ENCODE peak calls at places on chromosomes 1 and 21, in five cellular contexts. N, X, S, I and G are unnamed samples. For H3K9me3, the result is how much of the 10 kb centered on the place peaks cover.

GRCh38 chr1:43388613-43389012 is 987 bp downstream of the MED8 start:
- DNase-seq in N (no peak), X (no peak), S (no peak), I (no peak), G (no peak)

GRCh38 chr1:57423135-57424131 is at the start of gene DAB1:
- DNase-seq in N (peak), X (no peak), S (no peak), I (no peak), G (no peak)

GRCh38 chr1:86487131-86487804 is 18.5 kb downstream of the CLCA1 start:
- DNase-seq in N (peak), X (no peak), S (peak), I (peak), G (no peak)

GRCh38 chr1:232628335-232629214 is 1.4 kb downstream of the SIPA1L2 start:
- DNase-seq in N (no peak), X (peak), S (no peak), I (no peak), G (no peak)

GRCh38 chr1:154809436-154810413 is 60.4 kb downstream of the KCNN3 start:
- DNase-seq in N (no peak), X (no peak), S (no peak), I (no peak), G (no peak)

GRCh38 chr1:180926164-180926981 is 13.7 kb downstream of the KIAA1614 start:
- DNase-seq in N (peak), X (peak), S (peak), I (no peak), G (no peak)

GRCh38 chr1:24903955-24904730 is 25.9 kb downstream of the RUNX3 start:
- DNase-seq in N (no peak), X (no peak), S (no peak), I (no peak), G (no peak)

GRCh38 chr1:110267260-110267659 is 57.1 kb downstream of the KCNC4 start:
- DNase-seq in N (no peak), X (no peak), S (no peak), I (no peak), G (no peak)

GRCh38 chr1:30912203-30912602 is 3.6 kb upstream of the SDC3 start:
- DNase-seq in N (peak), X (no peak), S (no peak), I (no peak), G (no peak)

GRCh38 chr1:86499987-86500593 is 31.4 kb downstream of the CLCA1 start:
- DNase-seq in N (no peak), X (peak), S (no peak), I (no peak), G (no peak)

GRCh38 chr21:25334046-25334730 is 273.1 kb downstream of the MRPL39 start:
- DNase-seq in N (no peak), X (no peak), S (no peak), I (no peak), G (no peak)

GRCh38 chr1:154325583-154326545 is 539 bp downstream of the ATP8B2 start:
- DNase-seq in N (peak), X (peak), S (peak), I (peak), G (peak)

GRCh38 chr1:26705788-26706237 is 10.0 kb downstream of the ARID1A start:
- DNase-seq in N (no peak), X (peak), S (no peak), I (no peak), G (no peak)

GRCh38 chr21:33019885-33020557 is 5.7 kb upstream of the OLIG2 start:
- DNase-seq in N (no peak), X (no peak), S (no peak), I (no peak), G (no peak)

GRCh38 chr1:102550729-102551384 is 554.1 kb upstream of the OLFM3 start:
- DNase-seq in N (no peak), X (peak), S (no peak), I (no peak), G (no peak)

GRCh38 chr1:37633950-37634553 is 640 bp downstream of the RSPO1 start:
- DNase-seq in N (no peak), X (no peak), S (no peak), I (no peak), G (no peak)
- H3K4me3 ChIP-seq in N (peak), X (no peak), S (peak), I (peak), G (peak)

GRCh38 chr1:12447301-12447700 is 170.7 kb downstream of the DHRS3 start:
- DNase-seq in N (no peak), X (no peak), S (no peak), I (no peak), G (no peak)
- H3K27ac ChIP-seq in N (peak), X (no peak), S (no peak), I (peak), G (peak)

GRCh38 chr1:17156108-17156507 is 36.9 kb upstream of the PADI2 start:
- DNase-seq in N (no peak), X (no peak), S (no peak), I (no peak), G (no peak)
- H3K9me3 ChIP-seq in N (under half), X (under half), S (under half), I (under half), G (under half)

GRCh38 chr1:160460214-160460642 is 59.9 kb downstream of the VANGL2 start:
- DNase-seq in N (no peak), X (no peak), S (no peak), I (no peak), G (no peak)

GRCh38 chr1:160460683-160461287 is 60.4 kb downstream of the VANGL2 start:
- DNase-seq in N (no peak), X (no peak), S (no peak), I (no peak), G (no peak)

GRCh38 chr1:160459687-160460086 is 59.3 kb downstream of the VANGL2 start:
- DNase-seq in N (no peak), X (no peak), S (no peak), I (no peak), G (no peak)

GRCh38 chr1:160466966-160467365 is 56.1 kb downstream of the SLAMF6 start:
- DNase-seq in N (no peak), X (no peak), S (no peak), I (no peak), G (no peak)

DNA sequence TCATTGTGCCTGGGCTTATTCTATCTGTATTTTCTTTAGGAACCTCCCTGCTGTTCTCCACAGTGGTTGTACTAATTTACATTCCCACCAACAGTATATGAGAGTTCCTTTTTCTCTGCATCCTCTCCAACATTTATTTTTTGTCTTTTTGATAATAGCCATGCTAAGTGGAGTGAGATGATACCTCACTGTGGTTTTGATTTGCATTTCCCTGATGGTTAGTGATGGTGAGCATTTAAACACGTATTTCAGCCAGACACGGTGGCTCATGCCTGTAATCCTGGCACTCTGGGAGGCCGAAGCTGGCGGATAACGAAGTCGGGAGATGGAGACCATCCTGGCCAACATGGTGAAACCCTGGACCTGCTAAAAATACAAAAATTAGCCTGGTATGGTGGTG is 57.9 kb downstream of the SLAMF6 start:
- DNase-seq in N (no peak), X (no peak), S (no peak), I (no peak), G (no peak)
- H3K4me3 ChIP-seq in N (no peak), X (no peak), S (no peak), I (no peak), G (no peak)